ENCODE peak calls at places on chromosome 9, in five cellular contexts. X is mesenchymal stem cell, U is H9, R is IMR-90, F is neuronal stem cell. V is an unnamed sample.

GRCh38 chr9:15697459-15697858 is 144.6 kb downstream of the CCDC171 start:
- DNase-seq in X (peak), U (no peak), R (peak), F (no peak), V (no peak)

GRCh38 chr9:77507212-77507961 is 140.7 kb downstream of the GNA14 start:
- DNase-seq in X (no peak), U (no peak), R (no peak), F (no peak), V (no peak)

GRCh38 chr9:23543420-23543819 is 282.6 kb downstream of the ELAVL2 start:
- DNase-seq in X (peak), U (no peak), R (no peak), F (no peak), V (no peak)

GRCh38 chr9:135088979-135089847 is 1.7 kb downstream of the OLFM1 start:
- DNase-seq in X (no peak), U (no peak), R (no peak), F (no peak), V (no peak)

GRCh38 chr9:28365020-28365640 is 791.8 kb upstream of the C9orf72 start:
- DNase-seq in X (peak), U (peak), R (no peak), F (peak), V (peak)

GRCh38 chr9:128232811-128233428 is 29.7 kb downstream of the DNM1 start:
- DNase-seq in X (no peak), U (no peak), R (no peak), F (no peak), V (no peak)

GRCh38 chr9:23826120-23826629 is at the start of gene ELAVL2:
- DNase-seq in X (peak), U (peak), R (peak), F (peak), V (no peak)

GRCh38 chr9:92247296-92247695 is 46.2 kb downstream of the IARS1 start:
- DNase-seq in X (peak), U (no peak), R (peak), F (no peak), V (no peak)

GRCh38 chr9:124752967-124753366 is 18.1 kb downstream of the NR6A1 start:
- DNase-seq in X (no peak), U (no peak), R (peak), F (no peak), V (no peak)

GRCh38 chr9:18861599-18862546 is 171.1 kb downstream of the SAXO1 start:
- DNase-seq in X (no peak), U (peak), R (peak), F (peak), V (no peak)

GRCh38 chr9:35755071-35755470 is 995 bp upstream of the MSMP start:
- DNase-seq in X (no peak), U (no peak), R (no peak), F (no peak), V (peak)

GRCh38 chr9:35756275-35756742 is 2.2 kb upstream of the MSMP start:
- DNase-seq in X (no peak), U (no peak), R (no peak), F (no peak), V (no peak)

GRCh38 chr9:35758475-35759050 is 4.5 kb upstream of the MSMP start:
- DNase-seq in X (no peak), U (no peak), R (no peak), F (no peak), V (no peak)

GRCh38 chr9:35757527-35758275 is 3.6 kb upstream of the MSMP start:
- DNase-seq in X (peak), U (no peak), R (no peak), F (no peak), V (no peak)

DNA sequence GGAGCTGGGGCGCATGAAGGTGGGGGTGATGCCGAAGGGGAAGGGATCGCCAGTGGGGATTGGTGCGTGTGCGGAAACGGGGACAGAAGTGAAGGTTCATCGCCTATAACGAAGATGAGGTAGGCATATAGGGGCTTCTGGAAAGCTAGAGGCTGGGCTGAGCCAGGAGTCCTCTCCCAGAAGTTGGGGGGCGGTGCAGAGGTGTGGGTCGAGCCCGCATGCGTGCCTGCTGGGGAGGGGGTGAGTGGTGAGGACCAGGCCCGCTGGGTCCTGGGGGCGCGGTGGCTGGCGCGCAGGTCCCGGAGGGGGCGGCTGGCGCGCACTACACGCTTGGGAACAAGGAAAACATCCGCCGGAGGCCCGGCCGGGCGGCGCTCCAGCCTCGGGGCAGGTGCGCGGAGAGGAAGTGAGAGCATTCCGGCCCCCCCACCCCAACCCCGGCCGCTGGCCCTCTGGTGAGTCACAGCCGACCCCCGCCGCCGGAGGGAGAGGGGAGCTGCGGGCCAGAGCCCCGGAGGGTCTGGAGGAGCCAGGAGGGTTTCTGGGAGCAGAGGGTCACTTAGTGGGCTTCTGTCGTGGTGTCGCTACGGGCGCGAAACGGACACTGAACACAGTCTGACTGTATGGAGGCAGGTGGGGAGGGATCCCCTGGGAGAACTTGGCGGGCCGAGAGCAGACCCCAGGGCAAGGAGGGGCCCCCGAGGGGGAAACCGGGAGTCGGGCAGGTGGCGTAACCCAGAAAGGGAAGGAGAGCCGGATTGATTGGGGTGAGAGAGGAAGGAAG is 2.9 kb upstream of the MSMP start:
- DNase-seq in X (peak), U (peak), R (no peak), F (peak), V (peak)
- H4K8ac ChIP-seq in X (peak), U (no peak), R (no peak), F (no peak), V (peak)

DNA sequence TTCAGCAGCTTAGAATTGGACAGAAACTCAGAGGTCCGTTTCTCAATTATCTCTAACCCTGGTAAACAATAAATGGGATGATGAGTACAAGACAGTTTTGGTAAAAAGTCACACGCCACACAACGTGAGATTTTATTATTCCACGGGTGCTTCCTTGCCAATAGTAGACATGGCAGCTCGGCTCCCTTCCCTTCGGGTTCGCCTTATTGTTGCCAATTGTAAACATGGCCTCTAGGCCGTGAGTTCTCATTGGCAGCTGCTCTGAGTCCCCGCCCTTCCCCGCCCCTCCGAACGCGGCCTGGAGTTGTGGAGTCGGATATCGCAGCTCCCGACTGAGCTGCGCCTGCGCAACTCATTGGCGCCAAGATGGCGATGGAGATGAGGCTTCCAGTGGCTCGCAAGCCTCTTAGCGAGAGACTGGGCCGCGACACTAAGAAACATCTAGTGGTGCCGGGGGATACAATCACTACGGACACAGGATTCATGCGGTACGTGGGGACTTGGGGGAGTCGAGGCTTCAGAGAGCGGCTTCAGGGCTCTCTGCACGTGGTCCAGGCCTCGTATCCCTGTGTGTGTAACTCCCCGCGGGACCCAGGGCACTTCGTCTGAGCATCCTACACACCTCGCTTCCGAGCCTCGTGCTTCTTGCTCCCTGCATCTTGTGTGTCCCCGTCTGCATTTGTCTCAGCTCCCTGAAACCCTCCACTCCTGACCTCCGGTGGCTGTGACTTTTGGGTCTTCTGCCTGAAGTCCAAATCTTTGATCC is at the start of gene EXOSC2:
- DNase-seq in X (peak), U (peak), R (peak), F (peak), V (peak)
- H3K14ac ChIP-seq in X (peak), U (peak), R (peak), F (no peak), V (peak)

DNA sequence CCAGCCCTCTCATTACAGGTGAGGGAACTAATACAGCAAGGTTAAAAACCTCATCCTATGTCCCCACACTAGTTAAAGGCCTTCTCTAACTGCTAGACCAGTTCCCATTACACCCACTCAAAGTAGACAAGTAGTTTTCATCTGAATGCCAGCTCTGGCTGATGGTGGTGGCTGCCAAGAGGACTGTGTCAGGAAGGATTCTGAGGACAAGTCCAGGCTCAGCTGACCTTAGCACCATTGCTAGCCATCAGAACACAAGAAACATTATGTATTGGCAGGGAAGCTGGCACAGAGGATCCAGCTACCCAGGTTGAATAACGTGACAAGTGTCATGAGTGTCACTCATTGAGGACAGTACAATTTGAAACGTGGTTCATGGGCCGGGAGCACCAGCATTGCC is 163.4 kb downstream of the HSD17B3 start:
- DNase-seq in X (no peak), U (no peak), R (no peak), F (no peak), V (no peak)
- H2AK5ac ChIP-seq in X (no peak), U (no peak), R (peak), F (no peak), V (no peak)

GRCh38 chr9:11915699-11916098 is 777.5 kb upstream of the TYRP1 start:
- DNase-seq in X (no peak), U (peak), R (no peak), F (no peak), V (no peak)
- H4K8ac ChIP-seq in X (no peak), U (no peak), R (no peak), F (no peak), V (no peak)

GRCh38 chr9:113293285-113293874 is 9.8 kb downstream of the RNF183 start:
- DNase-seq in X (no peak), U (no peak), R (peak), F (no peak), V (no peak)
- H3K14ac ChIP-seq in X (no peak), U (no peak), R (no peak), F (no peak), V (no peak)

DNA sequence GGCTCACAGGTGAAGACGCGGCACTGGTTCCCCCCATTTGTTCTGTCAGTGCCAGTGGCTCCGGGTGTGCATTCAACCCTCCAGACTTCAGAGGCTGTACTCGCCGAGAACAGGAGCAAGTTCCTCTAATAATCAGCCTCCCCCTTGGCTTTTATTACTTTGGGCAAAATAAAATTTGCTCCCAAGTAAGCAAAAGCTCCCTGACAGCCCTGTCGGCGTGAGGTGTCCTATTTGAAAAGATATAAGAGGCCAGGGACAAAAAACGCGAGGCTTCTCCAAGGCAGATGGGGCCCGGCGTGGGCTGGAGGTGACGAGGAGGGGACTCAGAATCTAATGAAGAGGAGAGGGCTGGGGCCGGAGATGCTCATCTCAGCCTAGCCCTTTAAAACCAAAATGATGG is 68.3 kb downstream of the CFAP77 start:
- DNase-seq in X (no peak), U (no peak), R (no peak), F (no peak), V (no peak)
- H2AK5ac ChIP-seq in X (no peak), U (no peak), R (no peak), F (peak), V (no peak)